ENCODE peak calls at places on chromosomes 2 and 18, in ten cellular contexts. W, T, D, Y, O, C, K, E, R and H are unnamed samples. For H3K36me3, the result is how much of the 10 kb centered on the place peaks cover.

GRCh38 chr2:80169811-80170594 is 134.5 kb downstream of the LRRTM1 start:
- DNase-seq in K (no peak), R (no peak), C (no peak), Y (no peak), T (no peak), E (no peak), D (no peak), O (no peak), W (no peak), H (no peak)

GRCh38 chr2:203656522-203657287 is 49.7 kb upstream of the CD28 start:
- DNase-seq in Y (peak), C (peak), T (peak), O (peak), W (no peak), R (peak), E (peak), K (peak), D (no peak), H (no peak)

GRCh38 chr2:155546715-155547555 is 785.6 kb downstream of the NR4A2 start:
- DNase-seq in T (no peak), O (no peak), E (peak), D (no peak), C (no peak), K (no peak), Y (no peak), R (peak), W (no peak), H (no peak)

GRCh38 chr2:106339608-106340007 is 128.6 kb downstream of the RGPD3 start:
- DNase-seq in W (no peak), K (no peak), C (no peak), O (no peak), D (no peak), R (no peak), T (no peak), E (no peak), Y (no peak), H (no peak)

GRCh38 chr18:76169733-76170132 is 325.3 kb downstream of the ZNF516 start:
- DNase-seq in R (no peak), D (no peak), Y (no peak), W (no peak), C (no peak), T (no peak), E (no peak), K (no peak), O (no peak), H (no peak)

GRCh38 chr2:158723921-158724802 is 71.0 kb upstream of the DAPL1 start:
- DNase-seq in O (peak), E (no peak), Y (no peak), C (no peak), D (no peak), K (no peak), W (no peak), T (peak), R (no peak), H (no peak)

GRCh38 chr18:8252371-8252770 is 356.9 kb upstream of the RAB12 start:
- DNase-seq in O (no peak), T (no peak), K (no peak), R (peak), C (no peak), E (no peak), W (no peak), D (no peak), Y (no peak), H (no peak)

GRCh38 chr2:18245375-18245774 is 315.1 kb downstream of the RDH14 start:
- DNase-seq in O (no peak), R (no peak), W (no peak), C (no peak), K (no peak), T (no peak), Y (no peak), E (peak), D (no peak), H (no peak)

GRCh38 chr18:11051462-11051861 is 97.9 kb downstream of the PIEZO2 start:
- DNase-seq in T (no peak), W (no peak), E (no peak), K (no peak), Y (no peak), D (no peak), O (no peak), C (no peak), R (no peak), H (no peak)

GRCh38 chr2:175571078-175571653 is 389.7 kb upstream of the ATP5MC3 start:
- DNase-seq in T (no peak), W (no peak), K (no peak), E (no peak), C (no peak), Y (no peak), D (no peak), O (no peak), R (no peak), H (no peak)

GRCh38 chr18:29488617-29489016 is 1311.7 kb upstream of the CDH2 start:
- DNase-seq in D (no peak), C (no peak), Y (no peak), E (peak), W (no peak), O (no peak), R (peak), K (peak), T (peak), H (no peak)

GRCh38 chr18:50970006-50970405 is 2.2 kb downstream of the ELAC1 start:
- DNase-seq in K (no peak), Y (peak), C (peak), E (no peak), D (no peak), W (no peak), T (peak), R (no peak), O (no peak), H (no peak)

GRCh38 chr18:70363861-70364260 is 75.0 kb downstream of the SOCS6 start:
- DNase-seq in Y (no peak), R (peak), K (peak), D (no peak), W (no peak), E (peak), T (peak), O (no peak), C (no peak), H (no peak)

GRCh38 chr2:121263996-121264715 is 20.8 kb downstream of the TFCP2L1 start:
- DNase-seq in T (no peak), K (no peak), Y (no peak), C (no peak), R (no peak), O (no peak), D (no peak), E (no peak), W (no peak), H (no peak)

GRCh38 chr2:148907085-148907785 is 32.2 kb downstream of the KIF5C start:
- DNase-seq in K (no peak), E (no peak), T (no peak), C (no peak), R (no peak), Y (no peak), O (no peak), W (no peak), D (no peak), H (no peak)

GRCh38 chr2:241128266-241128665 is 21.0 kb downstream of the PASK start:
- DNase-seq in W (no peak), K (no peak), Y (no peak), R (no peak), D (no peak), C (no peak), T (no peak), O (no peak), E (no peak), H (no peak)

GRCh38 chr2:57575703-57576268 is 470.8 kb upstream of the VRK2 start:
- DNase-seq in O (no peak), Y (no peak), T (peak), D (no peak), R (no peak), C (no peak), E (no peak), W (no peak), K (no peak), H (no peak)

GRCh38 chr2:171185941-171186340 is 25.2 kb upstream of the TLK1 start:
- DNase-seq in K (peak), Y (no peak), D (no peak), T (no peak), E (peak), C (no peak), R (peak), W (no peak), O (no peak), H (no peak)

GRCh38 chr2:207226243-207226642 is 60.5 kb upstream of the KLF7 start:
- DNase-seq in C (no peak), W (no peak), E (peak), O (no peak), D (no peak), Y (no peak), T (peak), R (no peak), K (no peak), H (no peak)

GRCh38 chr2:235690809-235691450 is 197.1 kb downstream of the AGAP1 start:
- DNase-seq in Y (no peak), R (no peak), E (no peak), C (no peak), D (no peak), T (no peak), W (no peak), O (no peak), K (no peak), H (no peak)

GRCh38 chr2:210577263-210578071 is 21.1 kb downstream of the CPS1 start:
- DNase-seq in Y (no peak), D (no peak), C (no peak), T (peak), K (peak), W (no peak), O (no peak), E (peak), R (peak), H (no peak)

GRCh38 chr2:130372055-130372832 is 16.4 kb downstream of the PTPN18 start:
- DNase-seq in W (peak), T (peak), K (peak), E (peak), O (peak), Y (peak), D (peak), R (peak), C (peak), H (peak)

GRCh38 chr18:9177466-9177865 is 40.9 kb downstream of the ANKRD12 start:
- DNase-seq in O (no peak), R (no peak), K (no peak), C (no peak), T (peak), D (no peak), Y (no peak), W (no peak), E (no peak), H (no peak)

GRCh38 chr2:108972663-108973062 is 16.4 kb downstream of the EDAR start:
- DNase-seq in T (no peak), D (no peak), C (no peak), W (no peak), Y (no peak), K (no peak), E (no peak), R (no peak), O (no peak), H (no peak)

GRCh38 chr2:182447843-182448242 is 21.0 kb upstream of the PDE1A start:
- DNase-seq in Y (no peak), K (peak), C (no peak), E (peak), T (no peak), O (no peak), W (no peak), D (no peak), R (peak), H (no peak)

GRCh38 chr18:64929026-64929425 is 780.1 kb upstream of the LINC00305 start:
- DNase-seq in T (peak), E (no peak), O (no peak), K (no peak), Y (no peak), D (no peak), R (peak), C (no peak), W (no peak), H (no peak)

GRCh38 chr2:54997826-54998225 is 52.4 kb downstream of the RTN4 start:
- DNase-seq in Y (no peak), T (no peak), C (no peak), W (no peak), K (no peak), D (no peak), R (no peak), E (no peak), O (no peak), H (no peak)

GRCh38 chr2:120686511-120687168 is 49.0 kb upstream of the GLI2 start:
- DNase-seq in K (no peak), Y (no peak), D (no peak), O (peak), W (peak), R (no peak), C (no peak), T (no peak), E (no peak), H (no peak)

GRCh38 chr2:15691586-15692310 is 100.1 kb downstream of the DDX1 start:
- DNase-seq in W (no peak), C (no peak), O (no peak), R (no peak), K (no peak), Y (no peak), E (no peak), D (no peak), T (no peak), H (no peak)

GRCh38 chr2:9858730-9859068 is 15.4 kb downstream of the TAF1B start:
- DNase-seq in C (no peak), T (no peak), K (no peak), R (no peak), W (no peak), O (no peak), Y (no peak), D (no peak), E (no peak), H (no peak)
- H3K36me3 ChIP-seq in C (under half), T (under half), K (under half), R (under half), W (under half), O (half or more), Y (under half), D (under half), E (half or more), H (half or more)

DNA sequence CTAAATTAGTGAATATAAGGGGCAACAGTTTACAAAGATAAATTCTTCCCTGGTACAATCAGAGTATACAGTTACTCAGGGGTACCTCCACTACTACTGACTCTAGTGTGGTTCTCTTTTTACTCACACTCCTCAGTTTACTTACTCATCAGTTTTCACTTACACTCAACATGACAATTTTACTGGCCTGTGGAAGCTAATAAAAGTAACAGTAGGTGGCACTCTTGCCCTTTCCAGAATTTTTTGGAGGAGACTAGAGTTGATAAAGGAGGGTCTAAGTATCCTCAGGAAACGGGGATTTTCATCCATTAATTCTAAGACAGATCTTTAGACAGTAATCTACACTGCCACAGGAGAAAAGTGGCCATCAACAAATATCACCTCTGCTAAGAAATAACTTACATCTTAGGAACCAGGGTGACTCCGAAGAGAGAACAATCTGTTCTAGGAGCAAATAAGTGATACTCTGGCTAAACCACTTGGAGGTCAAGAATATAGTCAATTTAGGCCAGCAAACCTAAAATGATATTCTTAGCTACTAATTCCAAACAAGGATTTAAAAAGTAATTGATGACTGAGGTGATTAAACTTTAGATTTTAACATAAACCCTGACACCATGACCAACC is 61.3 kb downstream of the ATL2 start:
- DNase-seq in O (peak), D (no peak), E (peak), K (peak), Y (no peak), W (no peak), R (peak), T (peak), C (no peak), H (no peak)
- H3K36me3 ChIP-seq in O (half or more), D (under half), E (under half), K (under half), Y (half or more), W (under half), R (under half), T (under half), C (half or more), H (half or more)

GRCh38 chr2:46997884-46998283 is 82.3 kb upstream of the MCFD2 start:
- DNase-seq in C (no peak), Y (no peak), K (no peak), O (no peak), D (no peak), E (no peak), R (no peak), W (no peak), T (no peak), H (no peak)

GRCh38 chr2:46998551-46998950 is 82.9 kb upstream of the MCFD2 start:
- DNase-seq in C (no peak), O (no peak), T (no peak), K (no peak), E (no peak), Y (no peak), R (no peak), D (no peak), W (no peak), H (no peak)

GRCh38 chr2:46997329-46997728 is 81.7 kb upstream of the MCFD2 start:
- DNase-seq in T (no peak), K (no peak), E (no peak), D (no peak), Y (no peak), C (no peak), O (no peak), W (no peak), R (no peak), H (no peak)

GRCh38 chr2:46995844-46996243 is 80.2 kb upstream of the MCFD2 start:
- DNase-seq in D (no peak), C (no peak), E (no peak), R (no peak), T (no peak), Y (no peak), O (no peak), W (no peak), K (no peak), H (no peak)

DNA sequence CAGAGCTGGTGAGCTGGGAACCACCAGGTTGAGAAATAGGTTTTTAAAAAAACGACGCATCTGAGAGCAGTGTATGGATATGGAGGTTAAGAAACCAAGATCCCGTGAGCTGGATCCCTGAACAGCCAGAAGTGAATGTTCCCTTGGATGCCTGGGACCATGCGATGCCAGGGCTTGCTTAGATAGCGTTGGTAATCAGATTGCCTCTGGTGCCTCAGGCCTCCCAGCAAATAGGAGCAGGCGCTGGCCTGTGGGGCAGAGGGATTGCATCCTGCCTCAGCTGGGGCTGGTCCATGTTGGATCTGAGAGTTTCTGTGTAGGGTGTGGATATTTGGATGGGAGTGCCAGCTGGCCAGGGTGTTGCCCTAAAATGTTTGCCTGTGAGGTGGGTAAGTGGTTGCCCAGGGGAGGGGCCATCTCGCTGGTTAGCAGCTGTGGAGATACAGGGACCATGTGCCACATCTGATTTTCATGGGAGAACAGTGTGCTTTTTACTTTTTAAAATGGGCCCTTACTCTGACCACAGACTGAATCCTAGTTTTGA is 80.8 kb upstream of the MCFD2 start:
- DNase-seq in R (no peak), C (no peak), E (no peak), Y (no peak), D (no peak), T (no peak), K (no peak), O (no peak), W (no peak), H (no peak)
- H3K36me3 ChIP-seq in R (under half), C (half or more), E (half or more), Y (under half), D (under half), T (under half), K (under half), O (under half), W (under half), H (under half)

GRCh38 chr2:31920968-31921367 is 89.8 kb downstream of the MEMO1 start:
- DNase-seq in W (no peak), K (no peak), R (no peak), O (no peak), T (no peak), D (no peak), C (no peak), Y (no peak), E (no peak), H (no peak)

GRCh38 chr2:31919499-31919898 is 91.3 kb downstream of the MEMO1 start:
- DNase-seq in O (no peak), K (no peak), C (no peak), R (no peak), Y (no peak), T (no peak), E (no peak), D (no peak), W (no peak), H (no peak)

GRCh38 chr2:31925517-31925916 is 85.3 kb downstream of the MEMO1 start:
- DNase-seq in O (no peak), E (no peak), K (no peak), T (no peak), W (no peak), C (no peak), R (no peak), Y (no peak), D (no peak), H (no peak)

GRCh38 chr2:31923662-31924061 is 87.1 kb downstream of the MEMO1 start:
- DNase-seq in K (no peak), T (no peak), D (no peak), W (no peak), O (no peak), E (no peak), Y (no peak), C (no peak), R (no peak), H (no peak)

GRCh38 chr2:31922542-31923408 is 88.0 kb downstream of the MEMO1 start:
- DNase-seq in R (no peak), W (no peak), D (no peak), Y (no peak), T (peak), C (no peak), K (no peak), O (no peak), E (no peak), H (no peak)
- H3K36me3 ChIP-seq in R (under half), W (under half), D (under half), Y (under half), T (under half), C (under half), K (under half), O (under half), E (under half), H (under half)

GRCh38 chr2:3481736-3482362 is 37.5 kb downstream of the ADI1 start:
- DNase-seq in W (peak), Y (no peak), C (no peak), K (no peak), D (no peak), T (no peak), R (no peak), E (no peak), O (no peak), H (no peak)

GRCh38 chr2:3480352-3481010 is 38.9 kb downstream of the ADI1 start:
- DNase-seq in O (no peak), C (no peak), W (peak), D (no peak), K (no peak), R (no peak), Y (peak), E (peak), T (no peak), H (no peak)

GRCh38 chr2:3478846-3479385 is 40.4 kb downstream of the ADI1 start:
- DNase-seq in C (no peak), Y (no peak), K (no peak), O (no peak), E (no peak), W (peak), D (no peak), R (no peak), T (no peak), H (no peak)

GRCh38 chr2:3481011-3481400 is 38.3 kb downstream of the ADI1 start:
- DNase-seq in W (no peak), E (no peak), K (no peak), C (no peak), Y (no peak), D (no peak), R (no peak), O (no peak), T (no peak), H (no peak)

DNA sequence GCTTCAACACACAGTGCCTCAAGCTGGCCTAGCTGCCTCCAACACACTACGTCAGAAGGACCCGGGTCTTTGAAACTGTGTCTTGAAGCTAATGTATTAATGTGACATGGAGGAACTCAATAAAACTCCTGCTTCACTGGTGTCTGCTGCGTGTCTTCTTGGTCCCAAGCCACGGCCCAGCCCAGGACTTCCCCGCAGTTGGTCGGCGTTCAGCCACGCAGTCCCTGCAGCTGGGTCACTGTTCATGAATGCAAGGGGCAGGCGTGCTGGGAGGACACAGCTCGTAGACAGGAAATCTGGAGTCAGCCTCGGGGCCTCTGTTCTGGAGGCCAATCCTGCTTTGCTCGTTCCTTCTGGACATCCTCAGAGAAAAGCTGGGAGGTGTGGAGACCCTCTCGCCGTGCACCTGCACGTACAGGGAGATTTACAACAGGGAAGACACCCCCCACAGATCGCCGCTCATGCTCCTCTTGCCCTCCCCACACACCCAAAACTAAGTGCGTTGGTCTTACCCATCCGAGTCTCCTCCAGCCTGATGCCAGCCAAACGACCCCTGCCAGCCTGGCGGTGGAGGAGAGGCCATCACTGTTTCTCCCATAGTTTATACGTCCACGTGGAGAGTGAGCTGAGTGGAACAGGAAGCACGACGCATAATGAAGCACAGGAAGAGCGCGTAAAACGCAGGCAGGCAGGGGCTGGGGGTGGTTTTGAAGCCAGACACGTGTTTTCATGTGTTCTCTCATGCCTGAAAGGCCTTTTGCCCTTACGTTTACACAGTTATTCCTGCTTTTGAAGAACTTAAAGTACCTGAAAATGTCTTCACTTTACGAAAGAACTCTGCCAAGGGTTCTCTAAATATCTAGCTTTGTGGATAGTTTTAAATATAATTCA is 39.7 kb downstream of the ADI1 start:
- DNase-seq in O (no peak), Y (no peak), K (no peak), C (no peak), T (no peak), E (no peak), D (no peak), R (no peak), W (peak), H (no peak)
- H3K36me3 ChIP-seq in O (under half), Y (under half), K (under half), C (half or more), T (under half), E (under half), D (under half), R (under half), W (under half), H (under half)